ENCODE peak calls at places on chromosomes 3 and 15, in five cellular contexts. M, C, O, B and P are unnamed samples.

GRCh38 chr15:53068671-53069070 is 278.5 kb upstream of the ONECUT1 start:
- DNase-seq in M (no peak), C (no peak), O (no peak), B (no peak), P (no peak)

GRCh38 chr3:184472723-184473419 is 88.7 kb upstream of the EPHB3 start:
- DNase-seq in M (no peak), C (no peak), O (no peak), B (no peak), P (peak)

GRCh38 chr15:56047354-56047753 is 53.9 kb upstream of the NEDD4 start:
- DNase-seq in M (no peak), C (no peak), O (no peak), B (no peak), P (no peak)

GRCh38 chr3:132513057-132513456 is 84.0 kb upstream of the ACKR4 start:
- DNase-seq in M (peak), C (no peak), O (no peak), B (no peak), P (no peak)

GRCh38 chr3:33716227-33716626 is 1.8 kb downstream of the CLASP2 start:
- DNase-seq in M (no peak), C (no peak), O (no peak), B (no peak), P (no peak)

GRCh38 chr3:69791111-69791510 is 51.8 kb downstream of the MITF start:
- DNase-seq in M (no peak), C (no peak), O (no peak), B (no peak), P (no peak)

GRCh38 chr3:42014949-42015533 is 53.1 kb upstream of the ULK4 start:
- DNase-seq in M (no peak), C (peak), O (peak), B (peak), P (peak)

GRCh38 chr3:186514296-186515002 is 29.7 kb downstream of the CRYGS start:
- DNase-seq in M (no peak), C (peak), O (no peak), B (no peak), P (no peak)

GRCh38 chr3:9384141-9384828 is 13.1 kb upstream of the SETD5 start:
- DNase-seq in M (no peak), C (no peak), O (no peak), B (no peak), P (no peak)

GRCh38 chr3:43638594-43639447 is 17.0 kb upstream of the ANO10 start:
- DNase-seq in M (peak), C (peak), O (peak), B (peak), P (peak)

GRCh38 chr15:52060511-52060910 is 41.5 kb downstream of the MAPK6 start:
- DNase-seq in M (no peak), C (no peak), O (no peak), B (no peak), P (no peak)

GRCh38 chr3:47011371-47011770 is 31.9 kb downstream of the NBEAL2 start:
- DNase-seq in M (no peak), C (no peak), O (no peak), B (no peak), P (no peak)

GRCh38 chr3:114539525-114539924 is 245.7 kb downstream of the TIGIT start:
- DNase-seq in M (no peak), C (no peak), O (no peak), B (no peak), P (no peak)

GRCh38 chr3:17412950-17413530 is 329.4 kb downstream of the TBC1D5 start:
- DNase-seq in M (peak), C (no peak), O (peak), B (peak), P (peak)

GRCh38 chr15:80275946-80276345 is 23.9 kb upstream of the CTXND1 start:
- DNase-seq in M (no peak), C (no peak), O (no peak), B (no peak), P (no peak)

GRCh38 chr15:44157679-44158078 is 37.4 kb downstream of the FRMD5 start:
- DNase-seq in M (no peak), C (no peak), O (no peak), B (no peak), P (no peak)

GRCh38 chr3:42115223-42115622 is 24.1 kb downstream of the TRAK1 start:
- DNase-seq in M (no peak), C (no peak), O (no peak), B (no peak), P (no peak)

GRCh38 chr3:57816471-57817105 is 60.5 kb downstream of the SLMAP start:
- DNase-seq in M (no peak), C (no peak), O (no peak), B (no peak), P (no peak)

GRCh38 chr3:158098834-158099424 is 7.3 kb downstream of the SHOX2 start:
- DNase-seq in M (no peak), C (no peak), O (no peak), B (no peak), P (no peak)